ENCODE peak calls at places on chromosomes 4 and X, in ten cellular contexts. One of them, this sample, is unnamed.

GRCh38 chr4:174928174-174928573 is 10.0 kb downstream of the ADAM29 start:
- DNase-seq in stimulated activated naive B cell treated with anti-CD40 and anti-IgM and Interleukin-4, amounts not matched to agents 10 μg/mL and 1 μg/mL and 100 μg/mL, for 72 hours: peak; percentile 11
- DNase-seq in stimulated activated CD4-positive, alpha-beta T cell treated with anti-CD3 and anti-CD28 coated beads, TNF-alpha, amount 100 ng/mL, for 4 hours: no peak
- DNase-seq in mucosa of descending colon: no peak
- DNase-seq in NCI-H2171: no peak
- DNase-seq in stimulated activated CD8-positive, alpha-beta memory T cell treated with anti-CD3 and anti-CD28 coated beads, Interleukin-15, amount 100 ng/mL, for 4 hours: no peak
- DNase-seq in AG08396: no peak
- DNase-seq in SIG-M5: no peak
- DNase-seq in thoracic aorta: no peak
- DNase-seq in HFF-Myc: no peak
- DNase-seq in this sample: no peak

GRCh38 chr4:88960576-88960975 is 96.4 kb downstream of the FAM13A start:
- DNase-seq in mucosa of descending colon: no peak
- DNase-seq in HFF-Myc: no peak
- DNase-seq in stimulated activated naive B cell treated with anti-CD40 and anti-IgM and Interleukin-4, amounts not matched to agents 10 μg/mL and 1 μg/mL and 100 μg/mL, for 72 hours: no peak
- DNase-seq in thoracic aorta: no peak
- DNase-seq in NCI-H2171: no peak
- DNase-seq in stimulated activated CD8-positive, alpha-beta memory T cell treated with anti-CD3 and anti-CD28 coated beads, Interleukin-15, amount 100 ng/mL, for 4 hours: no peak
- DNase-seq in AG08396: no peak
- DNase-seq in SIG-M5: no peak
- DNase-seq in stimulated activated CD4-positive, alpha-beta T cell treated with anti-CD3 and anti-CD28 coated beads, TNF-alpha, amount 100 ng/mL, for 4 hours: no peak
- DNase-seq in this sample: no peak

GRCh38 chr4:118770741-118771187 is 65.2 kb downstream of the SEC24D start:
- DNase-seq in stimulated activated CD4-positive, alpha-beta T cell treated with anti-CD3 and anti-CD28 coated beads, TNF-alpha, amount 100 ng/mL, for 4 hours: no peak
- DNase-seq in stimulated activated naive B cell treated with anti-CD40 and anti-IgM and Interleukin-4, amounts not matched to agents 10 μg/mL and 1 μg/mL and 100 μg/mL, for 72 hours: no peak
- DNase-seq in thoracic aorta: no peak
- DNase-seq in SIG-M5: no peak
- DNase-seq in mucosa of descending colon: no peak
- DNase-seq in AG08396: no peak
- DNase-seq in HFF-Myc: no peak
- DNase-seq in NCI-H2171: no peak
- DNase-seq in stimulated activated CD8-positive, alpha-beta memory T cell treated with anti-CD3 and anti-CD28 coated beads, Interleukin-15, amount 100 ng/mL, for 4 hours: no peak
- DNase-seq in this sample: no peak

GRCh38 chr4:145954924-145955339 is 16.3 kb upstream of the ZNF827 start:
- DNase-seq in stimulated activated CD4-positive, alpha-beta T cell treated with anti-CD3 and anti-CD28 coated beads, TNF-alpha, amount 100 ng/mL, for 4 hours: no peak
- DNase-seq in NCI-H2171: no peak
- DNase-seq in HFF-Myc: peak; percentile 91
- DNase-seq in stimulated activated naive B cell treated with anti-CD40 and anti-IgM and Interleukin-4, amounts not matched to agents 10 μg/mL and 1 μg/mL and 100 μg/mL, for 72 hours: no peak
- DNase-seq in AG08396: peak; percentile 18
- DNase-seq in mucosa of descending colon: no peak
- DNase-seq in stimulated activated CD8-positive, alpha-beta memory T cell treated with anti-CD3 and anti-CD28 coated beads, Interleukin-15, amount 100 ng/mL, for 4 hours: no peak
- DNase-seq in SIG-M5: no peak
- DNase-seq in thoracic aorta: no peak
- DNase-seq in this sample: peak; percentile 57

GRCh38 chr4:27318740-27319139 is 458.1 kb downstream of the STIM2 start:
- DNase-seq in NCI-H2171: no peak
- DNase-seq in stimulated activated CD4-positive, alpha-beta T cell treated with anti-CD3 and anti-CD28 coated beads, TNF-alpha, amount 100 ng/mL, for 4 hours: no peak
- DNase-seq in HFF-Myc: peak; percentile 10
- DNase-seq in mucosa of descending colon: peak; percentile 76
- DNase-seq in AG08396: peak; percentile 14
- DNase-seq in stimulated activated CD8-positive, alpha-beta memory T cell treated with anti-CD3 and anti-CD28 coated beads, Interleukin-15, amount 100 ng/mL, for 4 hours: no peak
- DNase-seq in stimulated activated naive B cell treated with anti-CD40 and anti-IgM and Interleukin-4, amounts not matched to agents 10 μg/mL and 1 μg/mL and 100 μg/mL, for 72 hours: peak; percentile 11
- DNase-seq in SIG-M5: no peak
- DNase-seq in thoracic aorta: no peak
- DNase-seq in this sample: no peak

GRCh38 chr4:6641164-6641970 is 882 bp downstream of the MRFAP1 start:
- DNase-seq in SIG-M5: no peak
- DNase-seq in stimulated activated CD4-positive, alpha-beta T cell treated with anti-CD3 and anti-CD28 coated beads, TNF-alpha, amount 100 ng/mL, for 4 hours: peak; percentile 17
- DNase-seq in HFF-Myc: no peak
- DNase-seq in AG08396: peak; percentile 75
- DNase-seq in stimulated activated CD8-positive, alpha-beta memory T cell treated with anti-CD3 and anti-CD28 coated beads, Interleukin-15, amount 100 ng/mL, for 4 hours: peak; percentile 19
- DNase-seq in mucosa of descending colon: peak; percentile 64
- DNase-seq in thoracic aorta: no peak
- DNase-seq in stimulated activated naive B cell treated with anti-CD40 and anti-IgM and Interleukin-4, amounts not matched to agents 10 μg/mL and 1 μg/mL and 100 μg/mL, for 72 hours: no peak
- DNase-seq in NCI-H2171: no peak
- DNase-seq in this sample: peak; percentile 19

GRCh38 chr4:155796031-155796430 is 37.2 kb downstream of the GUCY1B1 start:
- DNase-seq in AG08396: peak; percentile 13
- DNase-seq in stimulated activated CD4-positive, alpha-beta T cell treated with anti-CD3 and anti-CD28 coated beads, TNF-alpha, amount 100 ng/mL, for 4 hours: no peak
- DNase-seq in mucosa of descending colon: no peak
- DNase-seq in stimulated activated CD8-positive, alpha-beta memory T cell treated with anti-CD3 and anti-CD28 coated beads, Interleukin-15, amount 100 ng/mL, for 4 hours: no peak
- DNase-seq in HFF-Myc: no peak
- DNase-seq in SIG-M5: no peak
- DNase-seq in NCI-H2171: no peak
- DNase-seq in thoracic aorta: no peak
- DNase-seq in stimulated activated naive B cell treated with anti-CD40 and anti-IgM and Interleukin-4, amounts not matched to agents 10 μg/mL and 1 μg/mL and 100 μg/mL, for 72 hours: no peak
- DNase-seq in this sample: no peak

GRCh38 chrX:24178441-24178840 is 28.9 kb downstream of the ZFX start:
- DNase-seq in stimulated activated CD8-positive, alpha-beta memory T cell treated with anti-CD3 and anti-CD28 coated beads, Interleukin-15, amount 100 ng/mL, for 4 hours: no peak
- DNase-seq in AG08396: no peak
- DNase-seq in thoracic aorta: no peak
- DNase-seq in NCI-H2171: no peak
- DNase-seq in HFF-Myc: no peak
- DNase-seq in stimulated activated CD4-positive, alpha-beta T cell treated with anti-CD3 and anti-CD28 coated beads, TNF-alpha, amount 100 ng/mL, for 4 hours: no peak
- DNase-seq in stimulated activated naive B cell treated with anti-CD40 and anti-IgM and Interleukin-4, amounts not matched to agents 10 μg/mL and 1 μg/mL and 100 μg/mL, for 72 hours: no peak
- DNase-seq in mucosa of descending colon: no peak
- DNase-seq in SIG-M5: no peak
- DNase-seq in this sample: no peak

GRCh38 chrX:23902419-23902818 is 5.3 kb downstream of the APOO start:
- DNase-seq in NCI-H2171: no peak
- DNase-seq in AG08396: peak; percentile 65
- DNase-seq in stimulated activated CD8-positive, alpha-beta memory T cell treated with anti-CD3 and anti-CD28 coated beads, Interleukin-15, amount 100 ng/mL, for 4 hours: no peak
- DNase-seq in mucosa of descending colon: no peak
- DNase-seq in stimulated activated CD4-positive, alpha-beta T cell treated with anti-CD3 and anti-CD28 coated beads, TNF-alpha, amount 100 ng/mL, for 4 hours: no peak
- DNase-seq in stimulated activated naive B cell treated with anti-CD40 and anti-IgM and Interleukin-4, amounts not matched to agents 10 μg/mL and 1 μg/mL and 100 μg/mL, for 72 hours: no peak
- DNase-seq in HFF-Myc: no peak
- DNase-seq in SIG-M5: no peak
- DNase-seq in thoracic aorta: no peak
- DNase-seq in this sample: no peak

GRCh38 chrX:123860983-123861382 is 1.1 kb downstream of the XIAP start:
- DNase-seq in stimulated activated CD8-positive, alpha-beta memory T cell treated with anti-CD3 and anti-CD28 coated beads, Interleukin-15, amount 100 ng/mL, for 4 hours: no peak
- DNase-seq in SIG-M5: no peak
- DNase-seq in stimulated activated CD4-positive, alpha-beta T cell treated with anti-CD3 and anti-CD28 coated beads, TNF-alpha, amount 100 ng/mL, for 4 hours: no peak
- DNase-seq in mucosa of descending colon: peak; percentile 36
- DNase-seq in stimulated activated naive B cell treated with anti-CD40 and anti-IgM and Interleukin-4, amounts not matched to agents 10 μg/mL and 1 μg/mL and 100 μg/mL, for 72 hours: no peak
- DNase-seq in AG08396: no peak
- DNase-seq in NCI-H2171: no peak
- DNase-seq in thoracic aorta: no peak
- DNase-seq in HFF-Myc: no peak
- DNase-seq in this sample: no peak

This sample was measured in pulmonary artery endothelial cell.